ENCODE peak calls at places on chromosome 6, in four cellular contexts. B is astrocyte of the hippocampus, N is cardiac fibroblast, D is Calu3. A is an unnamed sample.

GRCh38 chr6:116992546-116992945 is 115.5 kb downstream of the RFX6 start:
- DNase-seq in B (no peak), N (no peak), D (no peak), A (no peak)

GRCh38 chr6:151917531-151918329 is 110.2 kb downstream of the ESR1 start:
- DNase-seq in B (no peak), N (no peak), D (no peak), A (no peak)

GRCh38 chr6:167558213-167558869 is 233.5 kb downstream of the TTLL2 start:
- DNase-seq in B (no peak), N (no peak), D (no peak), A (no peak)

GRCh38 chr6:96542702-96543101 is 20.2 kb upstream of the FHL5 start:
- DNase-seq in B (peak; percentile 15), N (peak; percentile 19), D (no peak), A (no peak)

GRCh38 chr6:37493047-37493995 is 6.4 kb downstream of the CCDC167 start:
- DNase-seq in B (peak; percentile 62), N (no peak), D (no peak), A (no peak)

GRCh38 chr6:36095497-36096391 is 34.6 kb upstream of the MAPK13 start:
- DNase-seq in B (no peak), N (no peak), D (peak; percentile 59), A (no peak)

GRCh38 chr6:159103396-159104162 is 58.8 kb upstream of the TAGAP start:
- DNase-seq in B (no peak), N (no peak), D (no peak), A (no peak)

GRCh38 chr6:139446104-139446715 is 71.8 kb upstream of the CITED2 start:
- DNase-seq in B (no peak), N (no peak), D (no peak), A (no peak)

GRCh38 chr6:31407699-31408098 is 4.3 kb downstream of the MICA start:
- DNase-seq in B (peak; percentile 56), N (peak; percentile 52), D (no peak), A (no peak)

GRCh38 chr6:2197177-2197671 is 48.2 kb downstream of the GMDS start:
- DNase-seq in B (peak; percentile 36), N (peak; percentile 57), D (no peak), A (peak; percentile 17)

GRCh38 chr6:22926613-22927348 is 357.4 kb downstream of the HDGFL1 start:
- DNase-seq in B (no peak), N (peak; percentile 73), D (no peak), A (no peak)

GRCh38 chr6:15763827-15764226 is 101.0 kb upstream of the DTNBP1 start:
- DNase-seq in B (peak; percentile 30), N (peak; percentile 42), D (no peak), A (no peak)

GRCh38 chr6:3280866-3281465 is 22.2 kb downstream of the PSMG4 start:
- DNase-seq in B (peak; percentile 19), N (no peak), D (no peak), A (no peak)

GRCh38 chr6:108133594-108134179 is 32.1 kb upstream of the NR2E1 start:
- DNase-seq in B (peak; percentile 98), N (peak; percentile 73), D (peak; percentile 83), A (no peak)

GRCh38 chr6:155439376-155439775 is 16.3 kb downstream of the NOX3 start:
- DNase-seq in B (no peak), N (no peak), D (no peak), A (no peak)

GRCh38 chr6:110950443-110950842 is 8.1 kb upstream of the GTF3C6 start:
- DNase-seq in B (no peak), N (no peak), D (no peak), A (no peak)

GRCh38 chr6:70225052-70225451 is 77.8 kb downstream of the COL9A1 start:
- DNase-seq in B (no peak), N (no peak), D (no peak), A (no peak)

A was measured in occipital lobe.